ENCODE peak calls at places on chromosomes 11 and 22, in seven cellular contexts. C, U, L, J, X, H and W are unnamed samples.

GRCh38 chr11:63888170-63889086 is 28.5 kb downstream of the RCOR2 start:
- DNase-seq in H (peak), L (peak), J (peak), X (peak), C (peak), U (no peak), W (peak)

GRCh38 chr11:66371627-66372415 is at the start of gene SLC29A2:
- DNase-seq in H (peak), X (peak), L (no peak), C (peak), U (peak), J (peak), W (peak)

GRCh38 chr22:50360578-50360977 is 17.5 kb downstream of the PPP6R2 start:
- DNase-seq in H (no peak), X (no peak), L (no peak), J (no peak), C (no peak), U (peak), W (no peak)

GRCh38 chr11:63961608-63962412 is 12.6 kb upstream of the COX8A start:
- DNase-seq in C (no peak), X (no peak), J (peak), U (no peak), L (no peak), H (no peak), W (peak)

GRCh38 chr11:116263770-116264169 is 509.0 kb downstream of the BUD13 start:
- DNase-seq in J (no peak), H (no peak), U (no peak), C (no peak), L (no peak), X (no peak), W (no peak)

GRCh38 chr22:17884084-17884483 is 109.8 kb upstream of the BID start:
- DNase-seq in H (no peak), X (no peak), J (no peak), U (no peak), L (no peak), C (no peak), W (no peak)

GRCh38 chr11:13667245-13667644 is 1.2 kb upstream of the FAR1 start:
- DNase-seq in L (peak), X (peak), J (no peak), H (no peak), U (peak), C (no peak), W (peak)

GRCh38 chr11:1514349-1515061 is 27.9 kb upstream of the MOB2 start:
- DNase-seq in X (no peak), J (no peak), C (no peak), U (peak), L (no peak), H (no peak), W (no peak)

GRCh38 chr11:115886111-115886733 is 382.0 kb upstream of the CADM1 start:
- DNase-seq in J (no peak), U (no peak), H (no peak), L (no peak), X (no peak), C (no peak), W (no peak)

GRCh38 chr11:56271092-56271491 is 2.9 kb upstream of the OR5T1 start:
- DNase-seq in L (no peak), H (no peak), X (no peak), C (no peak), U (no peak), J (no peak), W (no peak)

GRCh38 chr22:37953062-37953436 is 352 bp downstream of the C22orf23 start:
- DNase-seq in L (peak), H (no peak), C (no peak), X (no peak), J (no peak), U (no peak), W (peak)

GRCh38 chr11:1042626-1043562 is 6.4 kb upstream of the MUC6 start:
- DNase-seq in H (no peak), J (no peak), U (no peak), X (no peak), L (no peak), C (no peak), W (no peak)

GRCh38 chr11:19187101-19187500 is 14.7 kb downstream of the CSRP3 start:
- DNase-seq in J (no peak), H (no peak), U (no peak), L (no peak), C (no peak), X (no peak), W (peak)

GRCh38 chr22:41946360-41947180 is at the start of gene CENPM:
- DNase-seq in U (peak), L (peak), J (peak), X (peak), C (peak), H (peak), W (peak)

GRCh38 chr22:17920992-17921650 is 103.2 kb downstream of the MICAL3 start:
- DNase-seq in X (no peak), C (no peak), U (no peak), H (no peak), J (no peak), L (no peak), W (peak)

GRCh38 chr11:104812416-104812815 is 85.8 kb downstream of the CASP12 start:
- DNase-seq in H (no peak), U (peak), C (no peak), L (no peak), X (no peak), J (no peak), W (no peak)

GRCh38 chr11:58787903-58788302 is 56.2 kb upstream of the GLYAT start:
- DNase-seq in U (no peak), C (no peak), L (peak), X (no peak), H (no peak), J (no peak), W (peak)

GRCh38 chr11:8332196-8332595 is 68.5 kb upstream of the LMO1 start:
- DNase-seq in J (no peak), C (no peak), L (no peak), X (peak), H (no peak), U (no peak), W (no peak)

GRCh38 chr11:69352181-69352580 is 58.2 kb downstream of the MYEOV start:
- DNase-seq in L (peak), J (peak), C (no peak), U (no peak), H (no peak), X (no peak), W (peak)

GRCh38 chr22:46057762-46058420 is 80.9 kb upstream of the WNT7B start:
- DNase-seq in U (peak), J (no peak), L (peak), C (no peak), X (peak), H (no peak), W (peak)

GRCh38 chr11:7252683-7253213 is 1.0 kb downstream of the SYT9 start:
- DNase-seq in X (no peak), C (no peak), U (peak), H (no peak), J (no peak), L (no peak), W (no peak)

GRCh38 chr11:73178092-73178539 is 36.0 kb upstream of the FCHSD2 start:
- DNase-seq in L (peak), C (peak), X (peak), U (peak), J (peak), H (peak), W (peak)

GRCh38 chr11:72629266-72629665 is 45.0 kb downstream of the PDE2A start:
- DNase-seq in C (no peak), U (no peak), X (no peak), J (peak), H (no peak), L (no peak), W (peak)

GRCh38 chr11:74069146-74070046 is 60.5 kb upstream of the UCP3 start:
- DNase-seq in X (no peak), L (no peak), J (no peak), C (no peak), H (no peak), U (no peak), W (peak)

GRCh38 chr22:19535001-19535400 is 10.8 kb upstream of the CLDN5 start:
- DNase-seq in X (no peak), C (no peak), L (no peak), H (no peak), U (no peak), J (no peak), W (no peak)

GRCh38 chr11:93993747-93994146 is 27.4 kb upstream of the HEPHL1 start:
- DNase-seq in H (no peak), J (no peak), C (no peak), X (no peak), U (no peak), L (no peak), W (no peak)

GRCh38 chr11:46383974-46384701 is 2.7 kb downstream of the MDK start:
- DNase-seq in L (no peak), C (no peak), X (no peak), H (peak), J (peak), U (no peak), W (no peak)

GRCh38 chr11:116234989-116235567 is 537.7 kb downstream of the BUD13 start:
- DNase-seq in C (no peak), X (no peak), L (no peak), U (no peak), J (no peak), H (no peak), W (no peak)

GRCh38 chr22:38203090-38203810 is 1.5 kb downstream of the MAFF start:
- DNase-seq in U (no peak), X (no peak), J (peak), L (peak), C (no peak), H (peak), W (peak)

GRCh38 chr11:12792590-12792989 is 118.4 kb downstream of the TEAD1 start:
- DNase-seq in U (no peak), X (no peak), J (no peak), H (no peak), C (no peak), L (no peak), W (peak)

GRCh38 chr22:49825436-49825835 is 2.2 kb downstream of the BRD1 start:
- DNase-seq in L (peak), C (no peak), U (no peak), H (no peak), X (no peak), J (no peak), W (peak)

GRCh38 chr11:83249972-83250593 is 36.1 kb downstream of the CCDC90B start:
- DNase-seq in X (peak), J (no peak), L (peak), H (peak), C (no peak), U (no peak), W (peak)

GRCh38 chr11:35282226-35282882 is 137.0 kb downstream of the SLC1A2 start:
- DNase-seq in X (no peak), H (no peak), L (peak), C (no peak), J (no peak), U (no peak), W (peak)

GRCh38 chr11:124879999-124880611 is 14.9 kb downstream of the ROBO3 start:
- DNase-seq in X (no peak), L (no peak), C (no peak), U (no peak), H (no peak), J (no peak), W (no peak)

GRCh38 chr22:24803064-24803542 is 2.9 kb upstream of the SGSM1 start:
- DNase-seq in J (peak), X (peak), U (peak), C (no peak), L (peak), H (peak), W (peak)

GRCh38 chr11:71199226-71199815 is 53.1 kb downstream of the SHANK2 start:
- DNase-seq in J (no peak), C (no peak), U (no peak), L (no peak), H (no peak), X (no peak), W (no peak)

GRCh38 chr22:32880906-32881596 is 79.5 kb downstream of the TIMP3 start:
- DNase-seq in L (peak), H (no peak), J (peak), U (no peak), C (no peak), X (no peak), W (no peak)

GRCh38 chr11:128532571-128533091 is 54.7 kb downstream of the ETS1 start:
- DNase-seq in U (no peak), C (no peak), J (no peak), L (no peak), X (no peak), H (no peak), W (no peak)

GRCh38 chr11:106409681-106410080 is 332.2 kb downstream of the AASDHPPT start:
- DNase-seq in J (no peak), X (no peak), U (no peak), C (no peak), H (no peak), L (no peak), W (no peak)